ENCODE peak calls at places on chromosomes 12 and 14, in five cellular contexts. U is lung, R is K562, J is colonic mucosa, C is neural progenitor cell. D is an unnamed sample. For H3K4me1, the result is how much of the 10 kb centered on the place peaks cover.

GRCh38 chr12:64252708-64253107 is 30.6 kb upstream of the KICS2 start:
- DNase-seq in U (no peak), R (no peak), J (no peak), C (no peak), D (no peak)

GRCh38 chr14:59582845-59583509 is 6.4 kb upstream of the CCDC175 start:
- DNase-seq in U (no peak), R (no peak), J (no peak), C (no peak), D (no peak)

GRCh38 chr12:42094277-42094676 is 50.4 kb downstream of the GXYLT1 start:
- DNase-seq in U (no peak), R (peak), J (no peak), C (no peak), D (no peak)

GRCh38 chr12:100211698-100212097 is 11.1 kb downstream of the ACTR6 start:
- DNase-seq in U (no peak), R (no peak), J (no peak), C (no peak), D (no peak)

GRCh38 chr12:52380271-52380694 is 5.2 kb downstream of the KRT84 start:
- DNase-seq in U (peak), R (peak), J (peak), C (peak), D (no peak)

GRCh38 chr12:92595663-92596062 is 107.1 kb upstream of the PLEKHG7 start:
- DNase-seq in U (no peak), R (no peak), J (no peak), C (no peak), D (no peak)

GRCh38 chr12:103882861-103883596 is 42.0 kb upstream of the NT5DC3 start:
- DNase-seq in U (no peak), R (no peak), J (no peak), C (no peak), D (no peak)

GRCh38 chr12:54840293-54840692 is 14.0 kb upstream of the MUCL1 start:
- DNase-seq in U (no peak), R (no peak), J (no peak), C (no peak), D (no peak)

GRCh38 chr12:110312581-110313360 is 31.7 kb downstream of the ATP2A2 start:
- DNase-seq in U (no peak), R (no peak), J (no peak), C (no peak), D (no peak)

GRCh38 chr12:130391186-130391585 is 53.5 kb downstream of the PIWIL1 start:
- DNase-seq in U (no peak), R (no peak), J (no peak), C (no peak), D (no peak)

GRCh38 chr14:104682107-104682593 is 7.3 kb upstream of the INF2 start:
- DNase-seq in U (no peak), R (no peak), J (no peak), C (peak), D (no peak)

GRCh38 chr12:68240079-68240478 is 13.3 kb downstream of the IL22 start:
- DNase-seq in U (no peak), R (peak), J (no peak), C (no peak), D (no peak)

GRCh38 chr12:99984271-99985128 is at the start of gene ANKS1B:
- DNase-seq in U (peak), R (peak), J (peak), C (peak), D (no peak)

GRCh38 chr12:116562090-116562489 is 2.9 kb downstream of the MAP1LC3B2 start:
- DNase-seq in U (no peak), R (no peak), J (no peak), C (no peak), D (no peak)

GRCh38 chr14:68476212-68476964 is 316.5 kb downstream of the ZFP36L1 start:
- DNase-seq in U (no peak), R (no peak), J (no peak), C (peak), D (peak)

GRCh38 chr12:11067514-11067913 is 5.4 kb upstream of the TAS2R46 start:
- DNase-seq in U (no peak), R (no peak), J (peak), C (no peak), D (no peak)

GRCh38 chr12:28586481-28586880 is 396.2 kb downstream of the CCDC91 start:
- DNase-seq in U (no peak), R (no peak), J (no peak), C (no peak), D (no peak)

GRCh38 chr12:49052451-49053208 is 8.0 kb downstream of the KMT2D start:
- DNase-seq in U (no peak), R (no peak), J (no peak), C (no peak), D (no peak)

GRCh38 chr14:100187247-100187833 is 27.9 kb upstream of the DEGS2 start:
- DNase-seq in U (no peak), R (no peak), J (peak), C (no peak), D (no peak)

GRCh38 chr14:85079842-85080741 is 449.9 kb upstream of the FLRT2 start:
- DNase-seq in U (no peak), R (no peak), J (no peak), C (no peak), D (no peak)

GRCh38 chr12:128969480-128970055 is 116.3 kb downstream of the GLT1D1 start:
- DNase-seq in U (no peak), R (peak), J (no peak), C (peak), D (peak)
- TF ChIP-seq CTCF in U (no peak), R (peak), J (peak), C (peak), D (peak)

DNA sequence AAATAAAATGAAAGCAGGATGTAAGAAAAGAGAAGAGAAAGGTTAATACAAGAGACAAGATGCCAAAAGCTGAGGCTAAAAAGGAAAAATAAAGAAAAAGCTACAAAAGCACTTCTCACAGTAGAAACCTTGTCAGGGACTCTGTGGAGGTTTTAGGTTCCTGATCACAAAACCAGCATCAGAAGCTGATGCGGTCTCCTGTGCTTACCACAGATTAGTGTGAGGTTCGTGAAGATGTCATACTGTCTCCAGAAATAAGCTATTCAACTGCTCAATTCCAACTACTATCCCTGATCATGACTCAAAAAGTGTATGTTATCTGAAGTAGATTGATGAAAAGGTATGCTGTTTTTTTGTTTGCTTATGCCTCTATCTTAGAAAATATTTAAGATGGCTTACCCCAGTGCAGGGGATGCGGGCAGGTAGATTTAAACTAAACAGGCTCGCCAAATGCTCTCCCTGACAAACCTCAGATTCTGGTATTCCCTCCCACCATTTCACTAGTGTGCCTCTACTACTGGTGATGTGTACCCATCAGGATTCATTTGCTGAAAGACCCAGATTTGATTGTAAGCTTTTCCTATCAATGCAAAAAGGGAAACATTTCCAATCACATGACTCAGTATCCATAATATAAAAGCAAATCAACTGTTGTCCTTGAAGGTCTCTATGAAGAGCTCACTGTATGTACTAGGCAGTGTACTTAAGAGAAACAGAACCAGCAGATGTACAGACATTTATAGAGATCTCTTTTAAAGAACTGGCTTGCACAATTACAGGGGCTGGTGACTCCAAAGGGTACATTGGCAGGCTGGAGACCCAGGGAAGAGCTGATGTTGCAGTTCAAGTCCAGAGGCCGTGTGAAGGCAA is 169.5 kb upstream of the FOXN3 start:
- DNase-seq in U (no peak), R (no peak), J (no peak), C (no peak), D (no peak)
- H3K4me1 ChIP-seq in U (under half), R (under half), J (under half), C (under half), D (under half)

DNA sequence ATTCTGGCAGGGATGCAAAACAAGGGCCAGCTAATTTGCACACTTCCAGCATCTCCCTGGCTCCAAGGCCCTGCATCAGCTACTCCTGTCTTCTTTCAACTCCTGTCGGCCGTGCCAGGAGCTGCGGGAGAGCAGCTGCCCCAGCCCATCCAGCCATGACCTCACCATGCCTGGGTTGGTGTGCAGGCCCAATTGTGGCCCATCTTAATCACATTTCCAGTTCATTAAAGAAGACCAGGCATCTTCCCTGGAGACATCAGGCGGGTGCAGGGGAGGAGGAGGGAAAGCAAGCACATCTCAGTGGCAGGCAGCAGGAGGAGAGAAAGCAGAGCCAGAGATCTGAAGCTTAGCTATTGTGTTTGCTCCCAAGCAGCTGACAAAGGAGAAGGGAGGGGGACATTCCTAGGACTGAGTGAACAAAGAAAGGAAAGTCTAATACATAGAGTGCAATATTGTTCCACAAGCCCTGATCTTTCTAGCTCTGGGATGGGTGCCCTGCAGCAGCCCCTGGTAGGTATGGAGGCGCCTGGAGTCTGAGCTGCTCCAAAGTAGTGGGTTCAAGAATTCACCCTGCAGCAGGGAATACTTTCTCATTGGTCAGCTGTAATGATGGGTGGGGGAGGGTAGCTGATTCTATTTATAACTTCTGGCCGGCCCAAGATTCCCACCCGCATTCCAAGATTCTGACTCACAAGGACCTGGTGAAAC is 40.1 kb downstream of the VWF start:
- DNase-seq in U (no peak), R (no peak), J (no peak), C (peak), D (no peak)
- TF ChIP-seq CTCF in U (no peak), R (no peak), J (no peak), C (no peak), D (no peak)

GRCh38 chr14:50622978-50623377 is 45.1 kb downstream of the SAV1 start:
- DNase-seq in U (no peak), R (no peak), J (no peak), C (no peak), D (no peak)

GRCh38 chr14:50620341-50620740 is 47.8 kb downstream of the SAV1 start:
- DNase-seq in U (no peak), R (no peak), J (no peak), C (no peak), D (no peak)

GRCh38 chr14:50619569-50620141 is 48.5 kb downstream of the SAV1 start:
- DNase-seq in U (no peak), R (peak), J (no peak), C (peak), D (peak)

GRCh38 chr14:50624447-50624846 is 43.7 kb downstream of the SAV1 start:
- DNase-seq in U (no peak), R (no peak), J (no peak), C (no peak), D (no peak)
- H3K4me1 ChIP-seq in U (under half), R (under half), J (under half), C (under half), D (under half)